ENCODE peak calls at places on chromosomes 13 and 19, in six cellular contexts. B is CD8-positive, alpha-beta memory T cell; S is stimulated activated CD8-positive, alpha-beta memory T cell treated with anti-CD3 and anti-CD28 coated beads, Interleukin-7, amount 100 ng/mL, for 1 hour; Z is uterus; P is activated CD4-positive, alpha-beta T cell treated with anti-CD3 and anti-CD28 coated beads, Interleukin-2, amount 50 U/mL, for 4 hours; F is SW 1271. N is an unnamed sample.

GRCh38 chr13:35785563-35786327 is 309.3 kb upstream of the MAB21L1 start:
- DNase-seq in B (no peak), S (no peak), Z (no peak), P (no peak), F (no peak), N (no peak)

GRCh38 chr13:110885966-110886365 is 28.9 kb downstream of the ANKRD10 start:
- DNase-seq in B (no peak), S (no peak), Z (no peak), P (no peak), F (no peak), N (no peak)

GRCh38 chr13:95256086-95256485 is 45.2 kb downstream of the ABCC4 start:
- DNase-seq in B (no peak), S (no peak), Z (no peak), P (no peak), F (peak), N (no peak)

GRCh38 chr19:16737909-16738308 is 18.3 kb downstream of the NWD1 start:
- DNase-seq in B (no peak), S (no peak), Z (no peak), P (no peak), F (peak), N (no peak)

GRCh38 chr13:36850790-36851438 is 31.9 kb downstream of the RFXAP start:
- DNase-seq in B (no peak), S (no peak), Z (no peak), P (no peak), F (peak), N (no peak)

GRCh38 chr19:30322641-30323320 is 49.4 kb upstream of the ZNF536 start:
- DNase-seq in B (no peak), S (no peak), Z (no peak), P (no peak), F (no peak), N (no peak)

GRCh38 chr13:94515352-94515751 is 35.9 kb upstream of the DCT start:
- DNase-seq in B (no peak), S (no peak), Z (no peak), P (no peak), F (no peak), N (no peak)

GRCh38 chr19:16814526-16815100 is 14.6 kb upstream of the SIN3B start:
- DNase-seq in B (no peak), S (no peak), Z (no peak), P (no peak), F (peak), N (no peak)

GRCh38 chr19:29680447-29680846 is 15.2 kb downstream of the PLEKHF1 start:
- DNase-seq in B (peak), S (peak), Z (no peak), P (peak), F (no peak), N (peak)

GRCh38 chr19:47615714-47616113 is 6.8 kb downstream of the BICRA start:
- DNase-seq in B (no peak), S (no peak), Z (no peak), P (no peak), F (no peak), N (no peak)

GRCh38 chr13:44404261-44405139 is 30.9 kb downstream of the SERP2 start:
- DNase-seq in B (no peak), S (no peak), Z (no peak), P (no peak), F (no peak), N (no peak)

GRCh38 chr19:1671716-1672037 is 19.3 kb upstream of the TCF3 start:
- DNase-seq in B (no peak), S (no peak), Z (no peak), P (no peak), F (no peak), N (no peak)

GRCh38 chr13:109788372-109789195 is 2.2 kb upstream of the IRS2 start:
- DNase-seq in B (no peak), S (no peak), Z (no peak), P (no peak), F (no peak), N (no peak)

GRCh38 chr13:46672338-46673090 is 119.5 kb downstream of the LRCH1 start:
- DNase-seq in B (no peak), S (no peak), Z (no peak), P (no peak), F (no peak), N (no peak)

GRCh38 chr13:66071018-66071417 is 1159.1 kb downstream of the PCDH9 start:
- DNase-seq in B (no peak), S (no peak), Z (no peak), P (no peak), F (no peak), N (no peak)

GRCh38 chr13:93227280-93227905 is 786 bp downstream of the GPC6 start:
- DNase-seq in B (no peak), S (no peak), Z (no peak), P (no peak), F (peak), N (no peak)

GRCh38 chr19:1218751-1219567 is 13.4 kb downstream of the STK11 start:
- DNase-seq in B (no peak), S (no peak), Z (no peak), P (no peak), F (no peak), N (no peak)

GRCh38 chr13:112575295-112575622 is 12.7 kb downstream of the TUBGCP3 start:
- DNase-seq in B (no peak), S (no peak), Z (no peak), P (no peak), F (no peak), N (no peak)

GRCh38 chr19:17777840-17778620 is 16.9 kb upstream of the B3GNT3 start:
- DNase-seq in B (no peak), S (no peak), Z (peak), P (no peak), F (peak), N (no peak)

GRCh38 chr13:112885782-112886268 is 83.2 kb upstream of the MCF2L start:
- DNase-seq in B (no peak), S (no peak), Z (peak), P (no peak), F (no peak), N (no peak)

GRCh38 chr19:43618921-43619261 is 538 bp downstream of the ZNF428 start:
- DNase-seq in B (no peak), S (no peak), Z (peak), P (peak), F (peak), N (peak)

GRCh38 chr19:9796113-9796773 is 22.6 kb downstream of the FBXL12 start:
- DNase-seq in B (peak), S (peak), Z (peak), P (peak), F (peak), N (peak)

GRCh38 chr19:46755853-46756543 is 9.7 kb upstream of the STRN4 start:
- DNase-seq in B (no peak), S (no peak), Z (no peak), P (no peak), F (no peak), N (no peak)

GRCh38 chr19:1189419-1189818 is 15.4 kb upstream of the SBNO2 start:
- DNase-seq in B (no peak), S (no peak), Z (no peak), P (peak), F (peak), N (peak)

GRCh38 chr13:72952529-72953141 is 106.2 kb upstream of the KLF5 start:
- DNase-seq in B (no peak), S (no peak), Z (no peak), P (no peak), F (no peak), N (no peak)

GRCh38 chr13:104565888-104566287 is 1499.7 kb upstream of the SLC10A2 start:
- DNase-seq in B (no peak), S (no peak), Z (no peak), P (no peak), F (no peak), N (no peak)

GRCh38 chr19:18515959-18516358 is 5.9 kb downstream of the ELL start:
- DNase-seq in B (no peak), S (no peak), Z (no peak), P (no peak), F (no peak), N (no peak)

GRCh38 chr13:100646030-100646673 is 28.4 kb downstream of the TMTC4 start:
- DNase-seq in B (no peak), S (no peak), Z (no peak), P (no peak), F (no peak), N (no peak)

GRCh38 chr13:23928985-23929384 is 31.7 kb upstream of the C1QTNF9B start:
- DNase-seq in B (no peak), S (no peak), Z (no peak), P (no peak), F (peak), N (no peak)

GRCh38 chr19:39928357-39928725 is 6.1 kb downstream of the FCGBP start:
- DNase-seq in B (no peak), S (no peak), Z (no peak), P (no peak), F (no peak), N (no peak)

GRCh38 chr13:97600438-97601080 is 166.6 kb downstream of the RAP2A start:
- DNase-seq in B (no peak), S (no peak), Z (no peak), P (no peak), F (peak), N (no peak)

GRCh38 chr13:40352807-40353562 is 313.5 kb downstream of the FOXO1 start:
- DNase-seq in B (no peak), S (no peak), Z (peak), P (no peak), F (no peak), N (no peak)

GRCh38 chr19:6060600-6061391 is 49.5 kb downstream of the RFX2 start:
- DNase-seq in B (no peak), S (no peak), Z (peak), P (peak), F (no peak), N (peak)

GRCh38 chr19:29964171-29964570 is 22.1 kb downstream of the URI1 start:
- DNase-seq in B (no peak), S (no peak), Z (no peak), P (no peak), F (no peak), N (no peak)

N was measured in activated T-helper 9 cell treated with anti-CD3 and anti-CD28 coated beads, Interleukin-2, amount 50 U/mL, for 16 hours.